ENCODE peak calls at places on chromosome 10, in eight cellular contexts. G is GM13977, A is choroid plexus epithelial cell, E is astrocyte, J is natural killer cell, C is A549, L is cardiac fibroblast, Q is mesothelial cell of epicardium. I is an unnamed sample.

GRCh38 chr10:3494879-3495230 is 290.2 kb downstream of the KLF6 start:
- DNase-seq in C (no peak), J (no peak), E (no peak), G (no peak), Q (no peak), A (no peak), L (no peak), I (no peak)

GRCh38 chr10:115654961-115655360 is 561.8 kb downstream of the ATRNL1 start:
- DNase-seq in J (no peak), Q (no peak), G (no peak), A (no peak), L (no peak), C (no peak), E (peak), I (no peak)

GRCh38 chr10:59460601-59461000 is 98.3 kb upstream of the FAM13C start:
- DNase-seq in G (no peak), C (no peak), A (no peak), Q (no peak), J (no peak), L (no peak), E (no peak), I (no peak)

GRCh38 chr10:4691776-4692175 is 134.2 kb upstream of the AKR1E2 start:
- DNase-seq in A (peak), C (no peak), E (peak), Q (no peak), G (no peak), J (no peak), L (peak), I (no peak)

GRCh38 chr10:62384057-62384446 is 9.9 kb downstream of the ZNF365 start:
- DNase-seq in J (peak), L (peak), E (peak), C (peak), G (no peak), Q (no peak), A (peak), I (no peak)

GRCh38 chr10:91190388-91190870 is 30.0 kb upstream of the PCGF5 start:
- DNase-seq in L (peak), J (no peak), Q (no peak), C (no peak), A (peak), E (peak), G (no peak), I (no peak)

GRCh38 chr10:112804036-112804435 is 146.0 kb upstream of the TCF7L2 start:
- DNase-seq in Q (no peak), E (no peak), L (peak), C (no peak), A (no peak), J (no peak), G (no peak), I (no peak)

GRCh38 chr10:114328876-114329275 is 75.4 kb downstream of the AFAP1L2 start:
- DNase-seq in A (no peak), Q (no peak), G (no peak), C (no peak), J (no peak), E (no peak), L (peak), I (no peak)

GRCh38 chr10:49745756-49746155 is 16.4 kb downstream of the OGDHL start:
- DNase-seq in G (no peak), A (no peak), E (no peak), C (no peak), J (no peak), L (no peak), Q (no peak), I (no peak)

GRCh38 chr10:69574571-69574978 is 1.4 kb upstream of the NEUROG3 start:
- DNase-seq in A (no peak), J (no peak), Q (no peak), G (no peak), C (no peak), L (no peak), E (no peak), I (no peak)

GRCh38 chr10:17989908-17990767 is 38.4 kb downstream of the SLC39A12 start:
- DNase-seq in G (peak), J (no peak), Q (no peak), L (peak), C (peak), A (peak), E (peak), I (no peak)

GRCh38 chr10:91772869-91773268 is 25.4 kb upstream of the TNKS2 start:
- DNase-seq in J (no peak), E (no peak), L (no peak), A (no peak), C (no peak), G (no peak), Q (no peak), I (no peak)

GRCh38 chr10:131396108-131397010 is 84.8 kb upstream of the TCERG1L start:
- DNase-seq in L (no peak), A (no peak), C (peak), Q (no peak), E (no peak), J (no peak), G (no peak), I (peak)

GRCh38 chr10:130485958-130486680 is 349.9 kb downstream of the GLRX3 start:
- DNase-seq in L (no peak), A (no peak), J (no peak), C (no peak), Q (no peak), E (no peak), G (no peak), I (no peak)

GRCh38 chr10:5447071-5447470 is 34.7 kb downstream of the NET1 start:
- DNase-seq in C (no peak), E (peak), Q (no peak), L (no peak), G (no peak), J (no peak), A (peak), I (no peak)

GRCh38 chr10:121927841-121928527 is at the start of gene ATE1:
- DNase-seq in L (peak), G (peak), C (peak), J (peak), E (peak), Q (peak), A (peak), I (peak)

GRCh38 chr10:59872892-59873463 is 33.4 kb downstream of the CCDC6 start:
- DNase-seq in C (peak), Q (no peak), E (peak), A (peak), J (no peak), G (no peak), L (peak), I (no peak)

GRCh38 chr10:99328579-99329237 is 448 bp upstream of the CNNM1 start:
- DNase-seq in C (peak), G (no peak), J (no peak), L (no peak), A (no peak), Q (no peak), E (no peak), I (no peak)

GRCh38 chr10:76977046-76977445 is 660.6 kb downstream of the KCNMA1 start:
- DNase-seq in G (no peak), Q (no peak), C (no peak), J (no peak), A (no peak), L (no peak), E (no peak), I (no peak)

GRCh38 chr10:81843042-81843441 is 32.0 kb upstream of the NRG3 start:
- DNase-seq in J (no peak), Q (no peak), A (peak), G (no peak), C (peak), L (no peak), E (no peak), I (no peak)

GRCh38 chr10:4131407-4132215 is 346.6 kb upstream of the KLF6 start:
- DNase-seq in C (peak), A (peak), E (peak), L (peak), J (no peak), G (peak), Q (no peak), I (peak)

GRCh38 chr10:78963074-78964034 is 105.4 kb upstream of the ZMIZ1 start:
- DNase-seq in E (no peak), A (no peak), C (no peak), J (no peak), L (no peak), G (no peak), Q (no peak), I (no peak)

GRCh38 chr10:117543245-117543998 is 876 bp downstream of the EMX2 start:
- DNase-seq in C (no peak), L (peak), E (no peak), A (no peak), J (no peak), Q (no peak), G (peak), I (no peak)

GRCh38 chr10:131090761-131091661 is 220.5 kb downstream of the TCERG1L start:
- DNase-seq in J (no peak), E (no peak), L (no peak), C (no peak), Q (no peak), A (no peak), G (no peak), I (no peak)

GRCh38 chr10:74825033-74825370 is 1.4 kb upstream of the KAT6B start:
- DNase-seq in E (no peak), C (no peak), L (no peak), Q (peak), G (no peak), J (peak), A (no peak), I (no peak)

GRCh38 chr10:60389413-60390009 is at the start of gene ANK3:
- DNase-seq in J (no peak), L (no peak), E (no peak), C (no peak), G (no peak), Q (no peak), A (no peak), I (no peak)

GRCh38 chr10:74875966-74876365 is 49.6 kb downstream of the KAT6B start:
- DNase-seq in E (no peak), A (no peak), Q (no peak), C (peak), L (no peak), G (no peak), J (no peak), I (no peak)

GRCh38 chr10:26391701-26392695 is 46.1 kb upstream of the APBB1IP start:
- DNase-seq in E (no peak), Q (no peak), C (no peak), A (no peak), G (no peak), J (no peak), L (no peak), I (peak)

GRCh38 chr10:69807696-69808095 is 6.0 kb downstream of the COL13A1 start:
- DNase-seq in J (no peak), E (peak), A (peak), Q (no peak), G (no peak), L (peak), C (peak), I (no peak)

GRCh38 chr10:7915923-7916322 is 97.6 kb downstream of the TAF3 start:
- DNase-seq in G (no peak), J (no peak), L (peak), C (no peak), Q (no peak), A (peak), E (peak), I (no peak)

GRCh38 chr10:61733358-61733940 is 70.7 kb downstream of the CABCOCO1 start:
- DNase-seq in L (peak), E (peak), G (peak), J (no peak), A (peak), C (peak), Q (no peak), I (no peak)

GRCh38 chr10:86667421-86668181 is 710 bp upstream of the LDB3 start:
- DNase-seq in Q (no peak), E (no peak), C (no peak), G (no peak), L (no peak), J (no peak), A (no peak), I (no peak)

GRCh38 chr10:8416192-8416701 is 361.8 kb downstream of the GATA3 start:
- DNase-seq in J (peak), C (peak), L (no peak), E (peak), G (peak), A (no peak), Q (no peak), I (no peak)

GRCh38 chr10:69145864-69146263 is 21.9 kb downstream of the VPS26A start:
- DNase-seq in G (no peak), Q (no peak), L (no peak), J (no peak), C (no peak), E (no peak), A (no peak), I (no peak)

GRCh38 chr10:133129854-133130495 is 30.0 kb upstream of the KNDC1 start:
- DNase-seq in L (no peak), Q (no peak), C (no peak), E (no peak), J (no peak), G (no peak), A (no peak), I (no peak)

GRCh38 chr10:16436367-16436757 is 448 bp upstream of the PTER start:
- DNase-seq in G (no peak), A (peak), L (no peak), E (no peak), Q (no peak), C (no peak), J (peak), I (no peak)

GRCh38 chr10:62625484-62625883 is 179.0 kb upstream of the ADO start:
- DNase-seq in C (no peak), L (no peak), J (no peak), A (no peak), E (no peak), G (no peak), Q (no peak), I (no peak)

GRCh38 chr10:66215921-66216320 is 709.9 kb upstream of the LRRTM3 start:
- DNase-seq in C (no peak), Q (no peak), G (no peak), J (no peak), A (no peak), E (no peak), L (no peak), I (no peak)

GRCh38 chr10:66209025-66209424 is 716.8 kb upstream of the LRRTM3 start:
- DNase-seq in E (peak), L (no peak), A (no peak), G (no peak), Q (no peak), J (no peak), C (no peak), I (no peak)

GRCh38 chr10:66218981-66219587 is 706.8 kb upstream of the LRRTM3 start:
- DNase-seq in L (no peak), J (no peak), C (no peak), E (peak), A (no peak), G (no peak), Q (no peak), I (no peak)

GRCh38 chr10:66218258-66218657 is 707.6 kb upstream of the LRRTM3 start:
- DNase-seq in A (no peak), C (no peak), Q (no peak), G (no peak), J (no peak), E (no peak), L (no peak), I (no peak)

DNA sequence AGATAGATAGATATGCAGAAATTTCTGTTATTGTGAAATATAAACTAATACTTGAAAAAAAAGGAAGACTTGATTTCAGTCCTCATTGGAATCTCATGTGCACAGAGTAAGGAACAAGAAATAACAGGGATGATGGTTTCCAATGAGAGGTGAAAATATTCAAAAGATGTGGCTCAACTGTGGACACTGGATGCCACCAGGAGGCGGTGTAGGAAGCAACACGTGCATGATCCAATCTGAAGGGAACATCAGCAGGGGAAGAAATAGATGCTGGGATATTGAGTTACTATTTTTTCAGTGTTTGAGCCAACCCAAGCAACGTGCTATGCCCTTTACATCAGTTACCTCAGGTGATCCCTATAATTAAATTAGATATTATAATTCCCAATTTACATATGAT is 710.8 kb upstream of the LRRTM3 start:
- DNase-seq in G (no peak), C (peak), L (no peak), A (peak), J (no peak), Q (no peak), E (no peak), I (no peak)
- TF ChIP-seq CTCF in G (peak), C (peak), L (peak), A (peak), J (no peak), Q (no peak), E (no peak), I (no peak)

DNA sequence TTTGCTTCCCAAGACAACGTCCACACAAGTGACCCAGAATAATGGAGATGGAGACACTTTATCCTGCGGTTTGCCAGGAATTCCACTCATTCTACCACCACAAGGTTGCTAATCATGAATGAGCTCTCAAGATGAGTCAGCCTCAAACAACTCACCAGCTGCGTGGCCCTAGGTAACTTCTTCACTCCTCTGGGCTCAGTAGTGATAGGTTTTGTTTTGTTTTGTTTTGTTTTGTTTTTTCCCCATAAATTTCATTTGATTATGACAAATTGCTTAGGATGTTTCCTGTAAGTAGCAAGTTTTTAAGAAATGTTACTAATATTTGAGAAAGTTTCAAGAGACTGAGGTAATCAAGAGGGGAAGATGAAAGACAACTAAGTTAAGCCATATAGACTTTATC is 286.8 kb downstream of the PARD3 start:
- DNase-seq in A (peak), Q (no peak), G (no peak), C (peak), J (no peak), E (peak), L (peak), I (no peak)
- TF ChIP-seq CTCF in A (no peak), Q (no peak), G (no peak), C (no peak), J (no peak), E (no peak), L (no peak), I (no peak)

DNA sequence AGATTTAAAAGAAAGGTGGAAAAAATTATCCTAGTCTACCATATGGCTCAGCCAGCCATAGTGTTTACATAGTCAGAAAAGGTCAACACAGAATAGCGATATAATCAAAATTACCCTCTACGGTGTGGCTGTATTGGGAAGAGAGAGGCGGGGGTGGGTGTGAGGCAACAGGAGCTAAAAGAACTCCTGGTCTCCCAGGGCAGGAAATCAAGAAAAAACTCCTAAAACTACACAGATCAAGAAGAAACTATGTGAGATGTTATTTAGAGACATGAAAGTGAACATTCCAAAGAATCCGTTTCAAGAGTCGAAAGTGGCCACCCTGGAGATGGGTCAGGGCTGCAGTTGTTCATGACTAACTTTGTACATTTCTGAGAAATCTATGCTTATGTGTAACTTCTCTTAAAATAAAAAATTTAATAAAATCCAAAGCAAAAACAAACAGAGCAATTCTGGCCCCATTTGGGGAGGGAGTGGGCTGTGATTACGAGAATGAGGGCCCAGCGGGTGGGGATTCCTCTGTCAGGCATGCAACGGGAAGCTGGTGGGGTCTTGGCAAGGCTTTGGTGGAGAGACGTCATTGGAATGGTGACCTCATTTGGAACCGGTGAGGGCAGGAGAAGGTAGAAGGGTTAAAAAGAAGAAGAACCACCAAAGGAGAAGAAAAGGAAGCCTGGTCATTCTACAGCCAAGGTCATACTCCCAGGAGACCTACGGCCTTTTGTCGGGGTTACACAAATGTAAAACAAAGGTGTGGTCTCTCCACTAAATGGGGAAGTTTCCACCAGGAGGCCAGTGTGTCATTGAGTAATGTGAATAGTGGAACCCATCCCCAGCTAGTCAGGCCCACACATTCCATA is 71.2 kb upstream of the DUSP5 start:
- DNase-seq in J (no peak), E (peak), A (peak), L (peak), C (peak), G (no peak), Q (no peak), I (peak)
- TF ChIP-seq CTCF in J (no peak), E (no peak), A (no peak), L (no peak), C (no peak), G (no peak), Q (no peak), I (no peak)

GRCh38 chr10:42866115-42866995 is 83.8 kb downstream of the BMS1 start:
- DNase-seq in G (peak), L (peak), E (peak), Q (peak), C (peak), J (peak), A (peak), I (peak)
- TF ChIP-seq CTCF in G (peak), L (peak), E (no peak), Q (peak), C (peak), J (peak), A (peak), I (peak)

GRCh38 chr10:22103701-22104100 is 100.2 kb upstream of the DNAJC1 start:
- DNase-seq in Q (no peak), C (peak), E (no peak), L (peak), G (peak), A (peak), J (no peak), I (no peak)
- TF ChIP-seq CTCF in Q (no peak), C (no peak), E (peak), L (peak), G (peak), A (peak), J (no peak), I (peak)

GRCh38 chr10:19412531-19412930 is 363.9 kb downstream of the MALRD1 start:
- DNase-seq in E (peak), A (peak), J (no peak), L (peak), C (peak), G (no peak), Q (no peak), I (no peak)
- TF ChIP-seq CTCF in E (peak), A (peak), J (no peak), L (peak), C (peak), G (peak), Q (peak), I (peak)

DNA sequence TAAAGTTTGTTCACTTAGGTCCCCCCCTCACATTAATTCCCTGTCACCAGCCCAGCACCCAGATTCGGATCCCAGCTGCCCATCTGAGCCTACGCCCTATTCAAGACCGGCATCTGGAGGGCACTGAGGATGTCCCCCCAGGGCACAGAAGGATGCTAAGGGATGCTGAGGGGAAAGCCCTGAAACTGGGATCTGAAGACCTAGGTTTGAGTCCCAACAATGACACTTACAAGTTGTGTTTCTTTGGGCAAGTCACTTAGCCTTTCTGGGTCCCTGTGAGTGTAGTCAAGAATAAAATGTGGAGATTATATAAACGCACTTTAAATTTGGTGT is 3.8 kb upstream of the MARVELD1 start:
- DNase-seq in E (no peak), Q (no peak), L (no peak), C (no peak), G (no peak), A (no peak), J (no peak), I (no peak)
- TF ChIP-seq CTCF in E (no peak), Q (no peak), L (no peak), C (no peak), G (no peak), A (no peak), J (no peak), I (peak)

GRCh38 chr10:29240991-29241660 is 47.7 kb upstream of the LYZL1 start:
- DNase-seq in E (no peak), J (no peak), G (no peak), Q (no peak), A (no peak), L (no peak), C (no peak), I (no peak)

GRCh38 chr10:29241925-29242324 is 46.9 kb upstream of the LYZL1 start:
- DNase-seq in C (no peak), G (no peak), J (no peak), E (no peak), A (no peak), L (no peak), Q (no peak), I (no peak)

GRCh38 chr10:29237786-29238185 is 51.1 kb upstream of the LYZL1 start:
- DNase-seq in E (peak), L (no peak), A (peak), C (no peak), J (no peak), Q (no peak), G (no peak), I (no peak)

GRCh38 chr10:29238531-29239080 is 50.3 kb upstream of the LYZL1 start:
- DNase-seq in C (no peak), J (no peak), A (no peak), Q (no peak), E (no peak), L (no peak), G (no peak), I (no peak)

GRCh38 chr10:29239569-29240472 is 49.0 kb upstream of the LYZL1 start:
- DNase-seq in J (no peak), G (peak), A (peak), C (peak), L (peak), Q (no peak), E (no peak), I (no peak)
- TF ChIP-seq CTCF in J (no peak), G (peak), A (peak), C (peak), L (peak), Q (no peak), E (peak), I (peak)